ENCODE peak calls at places on chromosomes 1 and 21, in eight cellular contexts. X is H9, Y is fibroblast of pulmonary artery, O is suprapubic skin, C is cardiac fibroblast, P is neural crest cell, M is dorsolateral prefrontal cortex, T is WTC11. I is an unnamed sample.

GRCh38 chr1:64963466-64963865 is 2.9 kb downstream of the JAK1 start:
- DNase-seq in P (no peak), T (no peak), C (no peak), Y (no peak), O (no peak), X (no peak), M (no peak), I (no peak)

GRCh38 chr1:226646026-226646869 is 92.8 kb downstream of the ITPKB start:
- DNase-seq in M (peak), C (no peak), T (no peak), X (no peak), P (no peak), O (peak), Y (no peak), I (no peak)

GRCh38 chr1:50266509-50266908 is 156.7 kb downstream of the DMRTA2 start:
- DNase-seq in O (no peak), T (no peak), X (no peak), Y (peak), P (no peak), M (no peak), C (peak), I (no peak)

GRCh38 chr21:15894596-15894995 is 164.8 kb downstream of the USP25 start:
- DNase-seq in O (no peak), C (peak), M (no peak), X (no peak), T (no peak), P (no peak), Y (peak), I (no peak)

GRCh38 chr1:65079941-65080340 is 68.1 kb upstream of the AK4 start:
- DNase-seq in T (no peak), P (no peak), X (no peak), O (no peak), Y (peak), C (peak), M (no peak), I (no peak)

GRCh38 chr1:108208724-108209404 is 8.7 kb upstream of the SLC25A24 start:
- DNase-seq in T (peak), M (no peak), X (peak), O (no peak), Y (no peak), P (peak), C (no peak), I (no peak)

GRCh38 chr21:28627261-28627660 is 365.4 kb downstream of the LTN1 start:
- DNase-seq in X (no peak), P (no peak), M (no peak), C (no peak), T (no peak), O (no peak), Y (no peak), I (no peak)

GRCh38 chr1:110234691-110235090 is 24.6 kb downstream of the KCNC4 start:
- DNase-seq in P (no peak), X (no peak), T (no peak), C (no peak), M (no peak), O (no peak), Y (no peak), I (no peak)

GRCh38 chr1:156900019-156900718 is 6.7 kb downstream of the PEAR1 start:
- DNase-seq in C (peak), T (no peak), X (no peak), M (no peak), P (no peak), Y (peak), O (no peak), I (no peak)

GRCh38 chr1:71339238-71339637 is 258.4 kb upstream of the ZRANB2 start:
- DNase-seq in T (no peak), O (no peak), X (no peak), C (no peak), Y (no peak), P (no peak), M (no peak), I (no peak)

GRCh38 chr1:177817969-177818872 is 151.6 kb downstream of the SEC16B start:
- DNase-seq in M (no peak), O (no peak), X (no peak), C (no peak), P (no peak), T (no peak), Y (no peak), I (no peak)

GRCh38 chr1:68339505-68339904 is 107.2 kb upstream of the WLS start:
- DNase-seq in X (no peak), Y (peak), O (no peak), C (peak), T (no peak), P (no peak), M (no peak), I (no peak)

GRCh38 chr1:106325600-106325999 is 730.9 kb upstream of the PRMT6 start:
- DNase-seq in P (no peak), M (no peak), T (no peak), Y (no peak), C (no peak), X (no peak), O (no peak), I (no peak)

GRCh38 chr1:58739851-58740466 is 40.1 kb upstream of the MYSM1 start:
- DNase-seq in O (no peak), X (no peak), P (peak), C (peak), Y (peak), T (no peak), M (no peak), I (peak)

GRCh38 chr21:42297372-42297771 is 17.8 kb downstream of the TFF3 start:
- DNase-seq in P (no peak), O (no peak), Y (no peak), C (no peak), X (no peak), M (no peak), T (no peak), I (no peak)

GRCh38 chr1:50700226-50701020 is 259.6 kb downstream of the FAF1 start:
- DNase-seq in T (peak), O (no peak), Y (no peak), M (no peak), C (no peak), P (peak), X (peak), I (no peak)

GRCh38 chr1:228544021-228544850 is 57.1 kb downstream of the RNF187 start:
- DNase-seq in M (no peak), P (no peak), C (no peak), X (no peak), T (no peak), O (peak), Y (no peak), I (no peak)

GRCh38 chr1:98327151-98327918 is 334.2 kb upstream of the SNX7 start:
- DNase-seq in T (no peak), M (no peak), O (no peak), X (no peak), Y (peak), C (peak), P (no peak), I (no peak)

GRCh38 chr1:61046434-61046833 is 35.9 kb upstream of the NFIA start:
- DNase-seq in X (no peak), T (no peak), Y (no peak), C (no peak), M (no peak), O (no peak), P (no peak), I (no peak)

GRCh38 chr1:91604632-91605031 is 104.0 kb downstream of the CDC7 start:
- DNase-seq in C (peak), Y (peak), O (no peak), T (no peak), P (no peak), X (no peak), M (no peak), I (no peak)

GRCh38 chr1:174984952-174985351 is 14.8 kb upstream of the CACYBP start:
- DNase-seq in O (no peak), C (no peak), X (no peak), T (no peak), Y (no peak), P (no peak), M (no peak), I (no peak)

GRCh38 chr1:97190326-97190725 is 468.7 kb downstream of the PTBP2 start:
- DNase-seq in M (no peak), O (no peak), X (no peak), T (no peak), Y (peak), C (peak), P (no peak), I (no peak)

GRCh38 chr1:67013573-67013972 is 40.4 kb downstream of the SLC35D1 start:
- DNase-seq in P (no peak), Y (peak), C (peak), X (no peak), O (no peak), M (no peak), T (no peak), I (no peak)

GRCh38 chr1:176102700-176103244 is 104.3 kb downstream of the COP1 start:
- DNase-seq in Y (peak), O (no peak), C (no peak), P (no peak), M (no peak), X (no peak), T (no peak), I (no peak)

GRCh38 chr1:210328032-210328745 is 513 bp upstream of the HHAT start:
- DNase-seq in Y (no peak), M (no peak), X (no peak), T (no peak), C (no peak), O (no peak), P (no peak), I (no peak)

GRCh38 chr1:63323866-63324778 is 1.8 kb downstream of the FOXD3 start:
- DNase-seq in Y (no peak), C (no peak), P (peak), O (no peak), T (peak), M (no peak), X (peak), I (no peak)

GRCh38 chr21:44537930-44538911 is 1.8 kb downstream of the KRTAP10-1 start:
- DNase-seq in Y (no peak), P (no peak), T (no peak), O (no peak), C (no peak), M (peak), X (peak), I (no peak)

DNA sequence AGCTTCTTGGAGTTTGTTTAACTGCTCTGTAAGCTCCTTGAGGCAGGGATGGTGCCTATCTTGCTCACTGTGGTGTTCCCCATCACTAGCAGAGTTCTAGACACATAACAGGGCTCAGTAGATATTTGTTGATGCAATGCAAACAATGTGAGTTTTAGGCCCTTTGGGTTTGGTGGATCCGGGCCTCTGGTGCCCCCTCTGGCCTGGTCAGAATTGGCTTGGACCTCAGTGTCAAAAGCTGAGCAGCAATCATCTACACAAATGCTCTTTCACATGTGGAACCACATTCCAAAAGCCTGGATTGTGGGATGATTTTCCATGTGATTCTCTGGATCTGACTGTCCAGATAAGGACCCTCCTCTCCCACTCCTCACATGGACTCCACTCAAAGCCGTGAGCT is 53.4 kb upstream of the BCAR3 start:
- DNase-seq in X (no peak), M (no peak), P (no peak), O (no peak), T (no peak), C (no peak), Y (no peak), I (no peak)
- TF ChIP-seq CTCF in X (peak), M (no peak), P (no peak), O (no peak), T (no peak), C (peak), Y (peak), I (no peak)

DNA sequence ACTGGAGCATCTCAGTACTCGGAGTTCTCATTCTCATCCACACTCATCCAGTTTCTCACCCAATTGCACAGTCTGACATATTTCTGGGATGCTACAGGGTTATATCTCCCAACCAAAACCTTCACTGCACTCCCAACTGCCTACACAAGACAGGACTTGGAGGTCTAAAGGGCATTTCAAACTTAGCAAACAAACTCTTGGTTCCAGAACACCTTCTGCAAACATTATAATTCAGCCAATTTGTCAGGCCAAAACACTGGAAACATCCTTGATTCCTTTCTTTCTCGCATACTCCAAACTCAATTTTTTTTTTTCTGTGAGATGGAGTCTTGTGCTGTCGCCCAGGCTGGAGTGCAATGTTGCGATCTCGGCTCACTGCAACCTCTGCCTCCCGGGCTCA is 7.9 kb downstream of the SLAMF1 start:
- DNase-seq in C (no peak), M (no peak), P (no peak), X (no peak), T (no peak), O (no peak), Y (no peak), I (no peak)
- TF ChIP-seq CTCF in C (no peak), M (no peak), P (no peak), X (no peak), T (no peak), O (no peak), Y (no peak), I (no peak)

DNA sequence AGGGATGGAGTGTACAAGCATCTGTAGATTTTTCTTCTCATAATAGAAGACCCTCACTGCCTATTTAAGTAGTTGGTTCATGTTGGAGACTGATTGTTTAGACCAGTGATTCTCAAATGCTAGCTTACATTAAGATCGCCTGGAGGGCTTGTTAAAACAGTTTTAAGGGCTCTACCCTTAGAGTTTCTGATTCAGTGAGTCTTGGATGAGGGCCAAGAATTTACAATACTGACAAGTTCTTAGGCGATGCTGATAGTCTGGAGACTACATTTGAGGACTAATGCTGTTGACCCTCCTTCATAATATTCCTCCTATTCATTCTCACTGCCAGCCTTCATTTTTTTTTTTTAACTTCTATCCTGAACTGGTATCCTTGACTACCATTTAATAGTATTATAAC is 15.2 kb upstream of the AGO3 start:
- DNase-seq in T (no peak), X (no peak), Y (no peak), P (no peak), C (peak), M (no peak), O (no peak), I (no peak)
- TF ChIP-seq CTCF in T (no peak), X (no peak), Y (no peak), P (no peak), C (no peak), M (no peak), O (no peak), I (no peak)

GRCh38 chr1:42747125-42747524 is 7.1 kb upstream of the CLDN19 start:
- DNase-seq in M (peak), O (peak), C (peak), T (peak), Y (peak), P (peak), X (peak), I (peak)
- TF ChIP-seq CTCF in M (peak), O (no peak), C (peak), T (no peak), Y (peak), P (peak), X (peak), I (peak)

GRCh38 chr1:44652445-44653106 is 21.7 kb downstream of the TMEM53 start:
- DNase-seq in M (peak), X (peak), Y (peak), P (peak), O (peak), T (peak), C (peak), I (peak)

GRCh38 chr1:44655609-44656008 is 18.7 kb downstream of the TMEM53 start:
- DNase-seq in X (peak), M (no peak), T (peak), O (no peak), P (peak), C (peak), Y (peak), I (peak)

GRCh38 chr1:44654621-44655187 is 19.6 kb downstream of the TMEM53 start:
- DNase-seq in T (no peak), O (no peak), Y (no peak), X (no peak), P (no peak), M (no peak), C (no peak), I (no peak)

GRCh38 chr1:44651069-44651468 is 23.2 kb downstream of the TMEM53 start:
- DNase-seq in O (no peak), C (no peak), Y (no peak), P (no peak), X (no peak), M (no peak), T (no peak), I (no peak)

GRCh38 chr1:44653107-44653964 is 20.9 kb downstream of the TMEM53 start:
- DNase-seq in Y (no peak), C (no peak), M (no peak), O (no peak), X (no peak), P (no peak), T (no peak), I (no peak)
- TF ChIP-seq CTCF in Y (no peak), C (no peak), M (no peak), O (no peak), X (peak), P (peak), T (no peak), I (peak)

GRCh38 chr1:201543871-201544521 is 5.1 kb downstream of the NAV1 start:
- DNase-seq in X (no peak), T (no peak), C (no peak), M (no peak), Y (no peak), O (no peak), P (no peak), I (no peak)

GRCh38 chr1:201544710-201545109 is 5.8 kb downstream of the NAV1 start:
- DNase-seq in Y (no peak), C (no peak), X (no peak), O (no peak), P (no peak), M (no peak), T (no peak), I (no peak)

GRCh38 chr1:201540846-201541735 is 2.2 kb downstream of the NAV1 start:
- DNase-seq in T (no peak), X (no peak), Y (no peak), P (no peak), M (no peak), C (no peak), O (no peak), I (no peak)

GRCh38 chr1:201542166-201543045 is 3.5 kb downstream of the NAV1 start:
- DNase-seq in O (no peak), P (no peak), T (no peak), X (no peak), Y (peak), M (no peak), C (peak), I (no peak)

GRCh38 chr1:201546093-201546492 is 7.2 kb downstream of the NAV1 start:
- DNase-seq in X (peak), C (no peak), M (no peak), O (no peak), T (no peak), Y (no peak), P (no peak), I (no peak)
- TF ChIP-seq CTCF in X (peak), C (no peak), M (no peak), O (no peak), T (no peak), Y (peak), P (no peak), I (no peak)

GRCh38 chr1:39505289-39505688 is 13.9 kb downstream of the BMP8A start:
- DNase-seq in C (no peak), Y (no peak), M (no peak), O (no peak), T (no peak), P (no peak), X (no peak), I (no peak)

GRCh38 chr1:39508857-39509305 is 17.4 kb downstream of the BMP8A start:
- DNase-seq in C (peak), O (no peak), T (no peak), P (no peak), Y (peak), M (no peak), X (no peak), I (no peak)

GRCh38 chr1:39508266-39508665 is 16.8 kb downstream of the BMP8A start:
- DNase-seq in Y (no peak), T (no peak), C (no peak), O (no peak), M (no peak), X (no peak), P (no peak), I (no peak)

GRCh38 chr1:39509360-39510009 is 18.0 kb downstream of the BMP8A start:
- DNase-seq in Y (peak), P (no peak), X (no peak), C (peak), T (no peak), O (no peak), M (no peak), I (no peak)

DNA sequence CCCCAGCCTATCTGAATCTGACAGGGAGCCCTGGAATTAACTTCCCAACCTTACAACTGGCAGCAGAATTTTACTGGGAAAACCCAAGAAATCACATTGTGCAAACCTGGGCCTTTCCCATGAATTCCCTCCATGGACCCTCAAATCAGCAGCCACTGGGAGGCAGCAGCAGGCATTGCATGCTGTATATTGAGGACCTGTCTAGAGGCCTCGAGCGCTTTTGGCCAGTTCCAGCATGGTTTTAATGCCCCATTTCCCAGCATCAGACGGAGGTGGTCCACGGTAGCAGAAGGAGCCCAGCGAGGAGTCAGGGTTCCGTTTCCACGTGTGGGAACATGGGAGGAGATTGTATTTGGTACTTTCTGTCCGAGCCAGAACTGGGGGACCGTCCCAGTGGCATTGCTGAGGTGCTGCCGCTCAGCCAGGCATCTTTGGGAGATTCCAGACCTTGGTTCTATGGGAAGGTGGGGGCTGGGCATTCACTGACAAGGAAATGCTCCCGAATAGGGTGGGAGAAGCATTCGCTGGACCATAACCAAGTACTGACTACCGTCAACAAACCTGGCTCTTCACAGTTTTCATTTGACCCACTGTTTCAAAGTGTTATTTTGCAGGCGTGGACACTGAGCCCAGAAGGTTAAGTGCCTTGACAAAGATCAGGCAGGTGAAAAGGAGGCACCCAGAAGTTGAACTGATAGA is 15.9 kb downstream of the BMP8A start:
- DNase-seq in M (no peak), O (no peak), T (peak), C (peak), X (peak), P (no peak), Y (no peak), I (peak)
- TF ChIP-seq CTCF in M (peak), O (no peak), T (no peak), C (peak), X (peak), P (peak), Y (peak), I (no peak)

GRCh38 chr1:150976401-150976821 is 1.8 kb upstream of the CERS2 start:
- DNase-seq in T (no peak), Y (no peak), P (no peak), X (no peak), O (no peak), C (no peak), M (no peak), I (no peak)
- TF ChIP-seq CTCF in T (no peak), Y (no peak), P (no peak), X (no peak), O (no peak), C (no peak), M (no peak), I (no peak)

I was measured in endothelial cell.